ENCODE peak calls at places on chromosomes 3 and 15, in ten cellular contexts. M is upper lobe of right lung, I is heart left ventricle, P is HepG2, Z is PC-9, K is HCT116, Q is ovary, E is sigmoid colon, S is A549, W is brain microvascular endothelial cell. U is an unnamed sample.

GRCh38 chr15:43316007-43316968 is 14.1 kb downstream of the LCMT2 start:
- DNase-seq in W (no peak), S (no peak), E (peak), K (no peak), M (no peak), Z (no peak), Q (no peak), P (no peak), I (no peak), U (no peak)

GRCh38 chr15:81108427-81108826 is 25.6 kb upstream of the CFAP161 start:
- DNase-seq in Z (no peak), Q (no peak), P (no peak), M (no peak), W (no peak), I (no peak), K (no peak), E (no peak), S (no peak), U (no peak)

GRCh38 chr15:44468713-44469385 is 41.4 kb downstream of the CTDSPL2 start:
- DNase-seq in Q (no peak), M (no peak), P (no peak), K (peak), E (no peak), Z (no peak), I (no peak), S (peak), W (peak), U (peak)

GRCh38 chr3:48459773-48460516 is 13.4 kb downstream of the ATRIP start:
- DNase-seq in W (no peak), E (no peak), S (no peak), Q (no peak), Z (no peak), K (no peak), I (no peak), M (no peak), P (no peak), U (no peak)

GRCh38 chr3:80533553-80533952 is 765.8 kb upstream of the ROBO1 start:
- DNase-seq in S (no peak), Q (no peak), P (no peak), E (no peak), K (no peak), W (no peak), M (no peak), I (no peak), Z (no peak), U (peak)

GRCh38 chr15:56759450-56759845 is 26.1 kb upstream of the ZNF280D start:
- DNase-seq in E (peak), M (no peak), Q (no peak), I (peak), W (peak), P (no peak), Z (peak), K (no peak), S (no peak), U (peak)

GRCh38 chr15:82999905-83000671 is 11.4 kb downstream of the C15orf40 start:
- DNase-seq in M (no peak), W (peak), K (no peak), I (no peak), E (no peak), Z (peak), P (peak), S (peak), Q (no peak), U (peak)

GRCh38 chr3:39255503-39256325 is 24.1 kb downstream of the CX3CR1 start:
- DNase-seq in W (no peak), K (no peak), Z (no peak), E (no peak), M (no peak), P (no peak), I (no peak), S (no peak), Q (no peak), U (no peak)

GRCh38 chr3:182139627-182140357 is 428.1 kb downstream of the SOX2 start:
- DNase-seq in Z (no peak), E (no peak), W (no peak), S (no peak), K (no peak), Q (no peak), P (no peak), M (no peak), I (no peak), U (no peak)

GRCh38 chr3:2568929-2569328 is 470.3 kb downstream of the CNTN4 start:
- DNase-seq in W (no peak), Z (no peak), S (no peak), M (no peak), K (no peak), Q (no peak), E (no peak), I (no peak), P (no peak), U (no peak)

GRCh38 chr3:23859012-23859743 is 53.4 kb downstream of the UBE2E1 start:
- DNase-seq in I (no peak), M (no peak), Z (peak), S (no peak), P (no peak), E (no peak), W (no peak), K (no peak), Q (no peak), U (peak)

GRCh38 chr3:40920041-40920440 is 279.3 kb upstream of the CTNNB1 start:
- DNase-seq in I (no peak), M (no peak), Z (no peak), P (no peak), K (no peak), W (peak), E (no peak), S (no peak), Q (no peak), U (peak)

GRCh38 chr3:124811441-124811840 is 75.7 kb downstream of the ITGB5 start:
- DNase-seq in Q (no peak), K (no peak), M (no peak), Z (no peak), E (no peak), I (no peak), S (no peak), W (peak), P (no peak), U (no peak)

GRCh38 chr3:185153170-185153733 is 392 bp upstream of the C3orf70 start:
- DNase-seq in Z (no peak), E (no peak), K (no peak), P (no peak), M (no peak), Q (no peak), S (no peak), I (no peak), W (peak), U (no peak)

GRCh38 chr3:122350814-122351418 is 25.9 kb downstream of the CSTA start:
- DNase-seq in P (no peak), M (no peak), Q (no peak), Z (no peak), S (no peak), K (no peak), W (peak), I (no peak), E (no peak), U (no peak)

GRCh38 chr3:4633078-4634004 is 140.2 kb downstream of the ITPR1 start:
- DNase-seq in Z (peak), W (peak), S (peak), Q (no peak), K (peak), E (no peak), M (no peak), I (no peak), P (peak), U (peak)

GRCh38 chr3:16252243-16252978 is 12.3 kb downstream of the DPH3 start:
- DNase-seq in E (no peak), I (no peak), K (no peak), M (no peak), Q (no peak), P (peak), W (no peak), Z (no peak), S (no peak), U (no peak)

GRCh38 chr15:88275804-88276203 is 19.3 kb upstream of the NTRK3 start:
- DNase-seq in S (no peak), Q (no peak), Z (no peak), E (no peak), K (no peak), I (no peak), P (no peak), M (peak), W (no peak), U (no peak)

GRCh38 chr3:152056481-152056880 is 183.0 kb downstream of the SUCNR1 start:
- DNase-seq in Z (no peak), Q (no peak), E (no peak), I (no peak), P (no peak), M (no peak), W (no peak), K (no peak), S (no peak), U (no peak)

GRCh38 chr3:55629432-55629831 is 142.3 kb upstream of the WNT5A start:
- DNase-seq in M (peak), E (no peak), Q (peak), S (no peak), I (no peak), K (no peak), W (peak), P (no peak), Z (peak), U (no peak)

GRCh38 chr15:67082007-67082536 is 16.7 kb downstream of the SMAD3 start:
- DNase-seq in P (no peak), M (no peak), W (no peak), S (no peak), K (no peak), Z (no peak), Q (no peak), I (no peak), E (no peak), U (no peak)

GRCh38 chr3:126982125-126982521 is 792 bp upstream of the PLXNA1 start:
- DNase-seq in K (no peak), Z (no peak), Q (no peak), I (no peak), M (no peak), P (no peak), E (no peak), W (no peak), S (no peak), U (no peak)

GRCh38 chr15:50210462-50211264 is 28.7 kb downstream of the SLC27A2 start:
- DNase-seq in E (no peak), S (no peak), P (peak), K (no peak), I (no peak), M (no peak), Q (no peak), Z (peak), W (no peak), U (no peak)

GRCh38 chr15:33370225-33371020 is 59.7 kb downstream of the RYR3 start:
- DNase-seq in M (no peak), E (no peak), Z (no peak), W (no peak), Q (no peak), P (no peak), S (no peak), K (no peak), I (no peak), U (no peak)

GRCh38 chr15:92610101-92610520 is 45.5 kb downstream of the FAM174B start:
- DNase-seq in S (no peak), Z (no peak), M (peak), Q (no peak), I (no peak), E (peak), P (no peak), K (no peak), W (no peak), U (no peak)

GRCh38 chr15:59247364-59247763 is 40.7 kb downstream of the LDHAL6B start:
- DNase-seq in I (no peak), W (peak), Q (no peak), Z (peak), P (peak), M (no peak), E (no peak), K (no peak), S (peak), U (peak)

GRCh38 chr15:48696627-48697312 is 51.3 kb upstream of the FBN1 start:
- DNase-seq in M (no peak), P (no peak), Q (no peak), W (peak), K (no peak), Z (no peak), E (no peak), S (no peak), I (no peak), U (no peak)

GRCh38 chr3:78867409-78868372 is 900.1 kb downstream of the ROBO1 start:
- DNase-seq in M (no peak), K (no peak), Q (no peak), E (no peak), W (peak), P (no peak), I (no peak), Z (no peak), S (no peak), U (no peak)

GRCh38 chr15:99449514-99449913 is 116.3 kb upstream of the MEF2A start:
- DNase-seq in M (no peak), Z (no peak), P (no peak), Q (no peak), S (no peak), K (no peak), W (no peak), I (no peak), E (no peak), U (no peak)

GRCh38 chr3:150177673-150178378 is 207.1 kb upstream of the PFN2 start:
- DNase-seq in W (peak), S (peak), Z (no peak), I (no peak), K (no peak), Q (no peak), P (no peak), E (no peak), M (no peak), U (peak)

GRCh38 chr15:36737430-36737891 is 158.0 kb downstream of the CDIN1 start:
- DNase-seq in K (no peak), S (no peak), P (no peak), Z (no peak), W (peak), I (no peak), E (no peak), M (no peak), Q (no peak), U (peak)

GRCh38 chr15:98719169-98719515 is 70.8 kb downstream of the IGF1R start:
- DNase-seq in S (no peak), M (no peak), Z (peak), K (no peak), P (no peak), E (no peak), W (peak), Q (no peak), I (no peak), U (no peak)

GRCh38 chr3:123782488-123782887 is 101.6 kb downstream of the MYLK start:
- DNase-seq in E (no peak), S (no peak), K (no peak), Z (no peak), P (no peak), W (no peak), I (no peak), M (no peak), Q (no peak), U (no peak)

GRCh38 chr3:11661827-11662226 is 18.1 kb upstream of the VGLL4 start:
- DNase-seq in W (peak), M (no peak), K (no peak), S (no peak), I (no peak), P (no peak), Q (no peak), Z (no peak), E (no peak), U (peak)

GRCh38 chr15:65402971-65403370 is 19.8 kb downstream of the IGDCC4 start:
- DNase-seq in I (no peak), Z (no peak), Q (no peak), E (no peak), S (no peak), K (no peak), P (no peak), W (no peak), M (no peak), U (no peak)

GRCh38 chr15:94421711-94422110 is 190.3 kb downstream of the MCTP2 start:
- DNase-seq in M (no peak), P (no peak), K (no peak), S (no peak), Z (no peak), I (no peak), W (no peak), Q (no peak), E (no peak), U (no peak)

GRCh38 chr15:22866066-22866465 is 27.6 kb downstream of the NIPA2 start:
- DNase-seq in S (no peak), E (no peak), Z (no peak), I (no peak), K (no peak), W (peak), M (no peak), Q (no peak), P (no peak), U (no peak)

GRCh38 chr15:69583627-69584026 is 131.0 kb downstream of the RPLP1 start:
- DNase-seq in S (no peak), P (no peak), Z (no peak), I (no peak), M (no peak), Q (no peak), K (no peak), W (no peak), E (no peak), U (no peak)

GRCh38 chr3:188052229-188052965 is 101.6 kb upstream of the LPP start:
- DNase-seq in W (peak), I (peak), M (peak), K (no peak), Q (peak), P (peak), E (peak), Z (no peak), S (no peak), U (no peak)
- H3K27ac ChIP-seq in W (no peak), I (peak), M (peak), K (no peak), Q (peak), P (peak), E (peak), Z (no peak), S (no peak), U (no peak)

GRCh38 chr3:129016366-129016724 is 15.2 kb downstream of the EFCC1 start:
- DNase-seq in P (peak), K (no peak), Q (no peak), I (no peak), W (no peak), M (no peak), E (no peak), Z (peak), S (no peak), U (no peak)
- TF ChIP-seq CTCF in P (peak), K (peak), Q (no peak), I (peak), W (no peak), M (no peak), E (no peak), Z (no peak), S (no peak), U (no peak)

DNA sequence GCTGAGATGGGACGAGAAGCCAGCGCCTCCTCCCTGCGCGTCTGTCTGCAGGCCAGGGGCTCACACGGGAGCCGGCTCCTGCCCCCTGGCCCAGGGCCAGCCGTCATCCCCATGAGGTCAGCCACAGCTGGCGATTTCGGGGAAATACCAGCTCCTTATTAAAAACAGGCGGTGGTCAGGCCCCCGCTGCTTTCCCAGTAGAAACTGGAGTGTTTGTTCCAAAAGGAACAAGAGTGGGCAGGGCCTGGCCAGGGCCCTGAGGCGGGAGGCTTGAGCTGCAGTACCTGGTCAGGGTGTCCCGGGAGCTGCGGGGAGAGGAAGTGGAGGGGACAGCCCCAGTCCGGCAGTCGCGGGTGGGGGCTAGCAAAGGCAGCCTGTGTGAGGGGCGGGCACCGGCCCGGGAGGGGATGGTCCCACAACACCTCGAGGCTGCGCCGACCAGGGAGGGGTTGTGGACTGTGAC is 17.8 kb downstream of the MYL3 start:
- DNase-seq in W (peak), M (peak), P (no peak), K (no peak), Z (no peak), S (no peak), Q (peak), I (peak), E (peak), U (no peak)
- H3K27ac ChIP-seq in W (peak), M (peak), P (no peak), K (no peak), Z (no peak), S (no peak), Q (no peak), I (peak), E (peak), U (peak)

GRCh38 chr15:73781038-73781925 is 28.1 kb upstream of the INSYN1 start:
- DNase-seq in I (no peak), E (no peak), Q (no peak), K (no peak), P (no peak), M (no peak), S (peak), Z (peak), W (peak), U (peak)
- TF ChIP-seq CTCF in I (peak), E (no peak), Q (no peak), K (peak), P (peak), M (peak), S (peak), Z (peak), W (peak), U (no peak)

GRCh38 chr3:46353090-46353489 is 821 bp upstream of the CCR2 start:
- DNase-seq in K (no peak), Z (no peak), S (no peak), M (no peak), I (no peak), Q (no peak), P (no peak), W (no peak), E (no peak), U (no peak)

GRCh38 chr3:46354478-46354877 is 567 bp downstream of the CCR2 start:
- DNase-seq in E (no peak), I (no peak), W (no peak), K (no peak), S (no peak), Z (no peak), Q (no peak), M (no peak), P (no peak), U (no peak)

GRCh38 chr3:46353639-46354410 is at the start of gene CCR2:
- DNase-seq in E (no peak), Q (no peak), P (no peak), I (no peak), W (no peak), Z (peak), M (no peak), K (no peak), S (no peak), U (no peak)

GRCh38 chr3:46356909-46357308 is 3.0 kb downstream of the CCR2 start:
- DNase-seq in E (no peak), S (no peak), Z (no peak), M (no peak), I (no peak), P (no peak), W (no peak), K (no peak), Q (no peak), U (no peak)

DNA sequence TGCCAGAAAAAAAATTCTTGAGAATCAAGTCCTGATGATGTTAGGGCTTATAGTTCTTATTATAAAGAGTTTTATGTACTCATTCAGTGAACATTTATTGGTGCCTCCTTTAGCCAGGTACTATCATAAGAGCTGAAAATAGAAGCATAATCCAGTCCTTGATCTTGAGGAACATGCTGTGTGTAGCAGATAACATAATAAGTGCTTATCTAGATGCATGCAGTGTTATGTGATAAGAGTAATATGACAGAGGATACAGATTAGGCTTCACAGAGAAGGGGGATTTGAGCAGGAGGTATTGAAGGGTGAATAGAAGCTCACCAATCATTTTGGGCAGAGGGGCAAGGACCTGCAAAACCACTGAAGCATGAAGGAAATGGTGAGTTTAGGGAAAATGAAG is 1.1 kb downstream of the CCR2 start:
- DNase-seq in M (no peak), K (no peak), E (no peak), W (no peak), P (no peak), I (no peak), Q (no peak), Z (no peak), S (no peak), U (no peak)
- H3K27ac ChIP-seq in M (peak), K (no peak), E (no peak), W (no peak), P (no peak), I (no peak), Q (no peak), Z (no peak), S (no peak), U (no peak)

DNA sequence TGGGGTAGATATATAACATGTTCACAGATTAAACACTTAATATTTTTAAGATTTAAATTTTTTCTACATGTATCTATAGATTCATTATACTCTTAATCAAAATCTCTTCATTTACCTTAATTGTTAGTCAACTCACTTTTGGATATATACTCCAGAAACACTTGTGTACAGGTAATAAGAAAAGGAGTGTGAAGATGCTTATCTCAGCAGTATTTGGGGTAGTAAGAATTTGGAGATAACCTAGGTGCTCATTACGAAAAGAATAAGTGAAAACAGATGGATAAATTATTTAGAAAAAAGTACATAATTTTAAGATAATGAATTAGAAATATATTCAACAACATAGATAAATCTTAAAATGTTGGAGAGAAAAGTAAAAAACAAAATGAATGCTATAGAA is 226.5 kb upstream of the PLSCR5 start:
- DNase-seq in M (no peak), K (no peak), S (no peak), I (no peak), Z (no peak), Q (no peak), P (no peak), E (no peak), W (no peak), U (no peak)
- TF ChIP-seq CTCF in M (no peak), K (no peak), S (no peak), I (no peak), Z (no peak), Q (no peak), P (no peak), E (no peak), W (no peak), U (no peak)